ENCODE peak calls at places on chromosomes 11 and 22, in eight cellular contexts. One of them, this sample, is unnamed. For H3K27me3 and H3K36me3, the result is how much of the 10 kb centered on the place peaks cover.

GRCh38 chr11:85854212-85854556 is 999 bp upstream of the CCDC83 start:
- DNase-seq in psoas muscle: no peak
- DNase-seq in left ventricle myocardium inferior: no peak
- DNase-seq in MM.1S: no peak
- DNase-seq in uterus: no peak
- DNase-seq in adrenal gland: no peak
- DNase-seq in colonic mucosa: no peak
- DNase-seq in PC-3: no peak
- DNase-seq in this sample: no peak

GRCh38 chr11:107006076-107006833 is 12.0 kb downstream of the GUCY1A2 start:
- DNase-seq in psoas muscle: no peak
- DNase-seq in left ventricle myocardium inferior: no peak
- DNase-seq in MM.1S: no peak
- DNase-seq in uterus: no peak
- DNase-seq in adrenal gland: no peak
- DNase-seq in colonic mucosa: no peak
- DNase-seq in PC-3: peak
- DNase-seq in this sample: no peak

GRCh38 chr11:98143661-98144060 is 877.1 kb upstream of the CNTN5 start:
- DNase-seq in psoas muscle: no peak
- DNase-seq in left ventricle myocardium inferior: no peak
- DNase-seq in MM.1S: no peak
- DNase-seq in uterus: no peak
- DNase-seq in adrenal gland: no peak
- DNase-seq in colonic mucosa: no peak
- DNase-seq in PC-3: no peak
- DNase-seq in this sample: no peak

GRCh38 chr11:3189886-3190583 is 24.9 kb upstream of the OSBPL5 start:
- DNase-seq in psoas muscle: no peak
- DNase-seq in left ventricle myocardium inferior: no peak
- DNase-seq in MM.1S: no peak
- DNase-seq in uterus: no peak
- DNase-seq in adrenal gland: no peak
- DNase-seq in colonic mucosa: no peak
- DNase-seq in PC-3: no peak
- DNase-seq in this sample: peak

GRCh38 chr11:26842458-26842841 is 120.6 kb upstream of the SLC5A12 start:
- DNase-seq in psoas muscle: no peak
- DNase-seq in left ventricle myocardium inferior: no peak
- DNase-seq in MM.1S: no peak
- DNase-seq in uterus: peak
- DNase-seq in adrenal gland: no peak
- DNase-seq in colonic mucosa: no peak
- DNase-seq in PC-3: no peak
- DNase-seq in this sample: no peak

GRCh38 chr11:20207781-20208621 is 47.7 kb upstream of the DBX1 start:
- DNase-seq in psoas muscle: no peak
- DNase-seq in left ventricle myocardium inferior: no peak
- DNase-seq in MM.1S: no peak
- DNase-seq in uterus: no peak
- DNase-seq in adrenal gland: no peak
- DNase-seq in colonic mucosa: no peak
- DNase-seq in PC-3: no peak
- DNase-seq in this sample: peak

GRCh38 chr11:1371836-1372465 is 17.8 kb upstream of the BRSK2 start:
- DNase-seq in psoas muscle: no peak
- DNase-seq in left ventricle myocardium inferior: no peak
- DNase-seq in MM.1S: no peak
- DNase-seq in uterus: no peak
- DNase-seq in adrenal gland: no peak
- DNase-seq in colonic mucosa: no peak
- DNase-seq in PC-3: no peak
- DNase-seq in this sample: peak

GRCh38 chr11:72338741-72339140 is 94.8 kb upstream of the PHOX2A start:
- DNase-seq in psoas muscle: no peak
- DNase-seq in left ventricle myocardium inferior: no peak
- DNase-seq in MM.1S: no peak
- DNase-seq in uterus: no peak
- DNase-seq in adrenal gland: no peak
- DNase-seq in colonic mucosa: no peak
- DNase-seq in PC-3: peak
- DNase-seq in this sample: no peak

DNA sequence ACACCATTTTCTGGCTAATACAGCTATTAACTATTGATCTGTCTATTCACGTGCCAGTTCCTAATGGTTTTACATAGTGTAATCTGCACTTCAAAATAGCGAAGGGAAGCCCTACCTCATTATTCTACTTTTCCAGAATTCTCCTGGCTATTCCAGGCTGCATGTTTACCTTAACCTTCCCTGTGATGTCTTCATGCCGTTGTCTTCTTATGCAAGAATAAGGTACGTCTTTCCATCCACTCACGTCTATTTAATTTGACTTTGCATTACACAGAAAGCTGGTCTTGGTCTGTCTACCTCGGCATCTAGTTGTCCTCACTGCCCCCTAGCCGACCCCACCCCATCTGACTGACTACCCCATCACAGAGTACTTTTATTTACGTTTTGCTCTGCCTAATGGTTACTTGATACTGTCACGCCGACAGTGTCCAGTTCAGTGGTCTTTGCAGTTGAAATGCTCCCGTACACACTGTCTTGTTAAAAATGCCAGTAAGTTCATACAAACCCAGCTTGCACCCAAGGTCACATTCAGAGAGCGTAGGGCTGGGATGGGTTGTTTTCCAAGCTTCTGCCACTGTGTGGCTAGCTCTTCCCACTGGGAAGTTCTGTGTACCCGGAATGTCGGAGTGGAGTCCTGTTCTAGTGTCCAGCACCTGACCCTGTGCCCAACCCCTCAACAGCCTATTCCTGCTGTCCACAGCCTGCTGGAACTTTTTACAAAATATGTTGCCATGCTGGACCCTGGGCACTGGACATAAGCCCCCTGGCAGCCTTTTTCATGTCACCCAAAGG is 15.0 kb downstream of the NEAT1 start:
- DNase-seq in psoas muscle: no peak
- DNase-seq in left ventricle myocardium inferior: no peak
- DNase-seq in MM.1S: no peak
- DNase-seq in uterus: peak
- DNase-seq in adrenal gland: peak
- DNase-seq in colonic mucosa: no peak
- DNase-seq in PC-3: no peak
- DNase-seq in this sample: no peak
- H3K4me3 ChIP-seq in psoas muscle: peak
- H3K4me3 ChIP-seq in left ventricle myocardium inferior: peak
- H3K4me3 ChIP-seq in MM.1S: no peak
- H3K4me3 ChIP-seq in uterus: no peak
- H3K4me3 ChIP-seq in adrenal gland: no peak
- H3K4me3 ChIP-seq in colonic mucosa: no peak
- H3K4me3 ChIP-seq in PC-3: no peak
- H3K4me3 ChIP-seq in this sample: no peak

GRCh38 chr22:17370036-17370765 is 941 bp downstream of the CECR2 start:
- DNase-seq in psoas muscle: peak
- DNase-seq in left ventricle myocardium inferior: peak
- DNase-seq in MM.1S: no peak
- DNase-seq in uterus: no peak
- DNase-seq in adrenal gland: no peak
- DNase-seq in colonic mucosa: no peak
- DNase-seq in PC-3: no peak
- DNase-seq in this sample: peak
- H3K27me3 ChIP-seq in psoas muscle: under half
- H3K27me3 ChIP-seq in left ventricle myocardium inferior: under half
- H3K27me3 ChIP-seq in MM.1S: under half
- H3K27me3 ChIP-seq in uterus: under half
- H3K27me3 ChIP-seq in adrenal gland: half or more
- H3K27me3 ChIP-seq in colonic mucosa: half or more
- H3K27me3 ChIP-seq in PC-3: half or more
- H3K27me3 ChIP-seq in this sample: under half

DNA sequence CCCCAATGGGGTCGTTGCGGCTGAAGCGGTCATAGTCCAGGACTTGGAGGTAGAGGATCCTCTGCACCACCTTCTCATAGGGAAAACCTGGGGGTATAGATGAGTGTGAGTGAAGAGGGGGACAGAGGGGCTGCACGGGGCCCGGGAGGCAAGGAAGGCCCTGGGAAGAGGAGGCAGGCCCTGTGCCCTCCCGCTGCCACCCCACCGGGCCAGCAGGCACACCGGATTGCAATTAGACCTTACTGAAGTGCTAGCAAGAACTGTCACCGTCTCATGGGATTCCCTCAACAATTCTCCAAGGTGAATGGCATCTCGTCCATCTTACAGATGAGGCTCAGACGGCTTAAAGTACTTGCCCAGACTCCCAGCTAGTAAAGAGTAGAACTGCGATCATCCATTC is 15.9 kb downstream of the LRRC10B start:
- DNase-seq in psoas muscle: no peak
- DNase-seq in left ventricle myocardium inferior: no peak
- DNase-seq in MM.1S: no peak
- DNase-seq in uterus: no peak
- DNase-seq in adrenal gland: no peak
- DNase-seq in colonic mucosa: no peak
- DNase-seq in PC-3: no peak
- DNase-seq in this sample: no peak
- H3K36me3 ChIP-seq in psoas muscle: under half
- H3K36me3 ChIP-seq in left ventricle myocardium inferior: under half
- H3K36me3 ChIP-seq in MM.1S: under half
- H3K36me3 ChIP-seq in uterus: under half
- H3K36me3 ChIP-seq in adrenal gland: under half
- H3K36me3 ChIP-seq in colonic mucosa: under half
- H3K36me3 ChIP-seq in PC-3: under half
- H3K36me3 ChIP-seq in this sample: under half

DNA sequence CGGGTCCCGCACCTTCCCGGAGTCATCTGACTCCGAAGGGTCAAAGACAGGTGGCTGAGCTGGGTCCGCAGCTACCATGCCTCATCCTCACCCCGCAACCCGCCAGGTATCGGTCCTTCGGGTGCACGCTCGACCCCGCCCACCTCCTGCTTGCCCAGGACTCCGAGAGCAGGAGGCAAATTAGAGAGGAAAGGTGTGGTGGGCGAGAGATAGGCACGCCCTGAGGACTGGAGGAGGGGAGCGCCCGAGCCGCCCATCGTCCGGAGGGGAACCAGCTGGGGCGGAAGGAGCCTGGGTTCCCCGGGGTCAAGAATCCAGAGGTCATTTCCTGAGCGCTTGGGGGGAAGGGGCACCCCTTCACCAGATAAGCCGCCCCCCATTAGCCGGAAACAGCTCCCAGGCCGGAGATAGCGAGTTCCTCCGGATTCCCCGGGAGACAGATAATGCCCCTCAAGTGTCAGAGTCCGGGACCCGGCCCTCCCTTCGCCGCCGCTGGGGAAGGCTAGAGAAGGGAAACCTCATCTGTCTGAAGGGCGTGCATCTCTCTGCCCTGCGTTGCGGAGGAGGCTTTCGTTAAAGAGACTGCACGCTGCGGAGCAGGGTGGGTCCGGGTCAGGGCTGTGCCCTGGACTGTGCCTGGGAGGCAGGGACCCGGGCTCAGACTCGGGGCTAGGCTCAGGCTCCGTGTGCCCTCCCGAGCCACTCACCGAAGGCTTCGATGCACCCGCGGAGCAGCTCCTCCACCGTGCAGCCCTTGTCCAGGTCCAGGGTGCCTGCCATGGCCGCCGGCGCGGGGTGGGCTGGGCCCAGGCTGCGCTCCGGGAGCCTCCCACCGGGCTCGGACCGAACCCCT is 1.6 kb downstream of the RASGRP2 start:
- DNase-seq in psoas muscle: no peak
- DNase-seq in left ventricle myocardium inferior: no peak
- DNase-seq in MM.1S: no peak
- DNase-seq in uterus: peak
- DNase-seq in adrenal gland: no peak
- DNase-seq in colonic mucosa: no peak
- DNase-seq in PC-3: peak
- DNase-seq in this sample: peak
- H3K4me3 ChIP-seq in psoas muscle: peak
- H3K4me3 ChIP-seq in left ventricle myocardium inferior: peak
- H3K4me3 ChIP-seq in MM.1S: peak
- H3K4me3 ChIP-seq in uterus: peak
- H3K4me3 ChIP-seq in adrenal gland: peak
- H3K4me3 ChIP-seq in colonic mucosa: peak
- H3K4me3 ChIP-seq in PC-3: peak
- H3K4me3 ChIP-seq in this sample: peak

DNA sequence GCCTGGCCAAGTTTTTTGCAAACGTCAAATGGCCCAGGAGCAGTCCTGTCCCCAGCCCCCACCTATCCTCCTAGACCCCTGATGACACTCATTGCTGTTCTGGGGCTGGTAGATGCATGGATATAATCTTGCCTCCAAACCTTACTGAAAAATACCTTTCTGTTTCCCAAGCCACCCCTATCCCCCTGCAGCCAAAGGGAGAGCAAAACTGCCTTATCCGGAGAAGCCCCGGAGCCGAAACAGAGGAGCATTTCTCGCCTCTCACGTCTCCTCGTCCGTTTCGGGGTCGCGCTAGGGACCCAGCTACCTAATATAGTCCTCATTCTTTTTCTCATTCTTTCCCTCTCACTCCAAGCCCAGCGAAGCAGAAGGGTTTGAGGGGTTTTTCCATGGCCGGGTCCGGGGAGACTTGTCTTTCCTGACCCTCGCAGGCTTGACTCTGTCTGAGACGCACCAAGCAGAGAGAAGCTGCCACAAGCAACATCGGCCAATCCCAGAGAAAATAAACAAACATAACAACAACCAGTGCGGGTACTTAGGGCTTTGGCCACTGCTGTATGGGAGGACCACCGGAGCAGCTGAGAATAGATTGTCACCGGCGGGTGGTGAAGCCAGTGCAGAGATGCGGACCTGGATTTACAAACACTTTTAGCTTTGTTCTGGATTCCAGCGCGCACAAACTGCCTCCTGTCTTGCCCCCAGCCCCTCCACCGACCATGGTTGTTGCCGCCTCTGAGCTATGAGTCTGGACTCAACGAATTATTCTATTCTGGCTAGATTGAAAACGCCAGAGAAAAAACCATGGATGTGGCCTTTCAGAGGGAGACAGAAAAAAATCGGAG is 1.6 kb downstream of the BSX start:
- DNase-seq in psoas muscle: no peak
- DNase-seq in left ventricle myocardium inferior: no peak
- DNase-seq in MM.1S: no peak
- DNase-seq in uterus: no peak
- DNase-seq in adrenal gland: no peak
- DNase-seq in colonic mucosa: no peak
- DNase-seq in PC-3: no peak
- DNase-seq in this sample: peak
- H3K27me3 ChIP-seq in psoas muscle: under half
- H3K27me3 ChIP-seq in left ventricle myocardium inferior: half or more
- H3K27me3 ChIP-seq in MM.1S: half or more
- H3K27me3 ChIP-seq in uterus: under half
- H3K27me3 ChIP-seq in adrenal gland: half or more
- H3K27me3 ChIP-seq in colonic mucosa: half or more
- H3K27me3 ChIP-seq in PC-3: half or more
- H3K27me3 ChIP-seq in this sample: half or more

This sample was measured in H7.